ENCODE peak calls at places on chromosomes 2 and 18, in six cellular contexts. One of them, this sample, is unnamed.

GRCh38 chr2:180122874-180123273 is 115.8 kb upstream of the CWC22 start:
- DNase-seq in caudate nucleus: no peak
- DNase-seq in GM13976: no peak
- DNase-seq in activated effector memory CD4-positive, alpha-beta T cell treated with anti-CD3 and anti-CD28 coated beads, Interleukin-2, amount 50 U/mL, for 16 hours: no peak
- DNase-seq in hypothalamus: no peak
- DNase-seq in NCI-H1694: no peak
- DNase-seq in this sample: no peak

GRCh38 chr2:174499365-174499764 is 12.5 kb upstream of the GPR155 start:
- DNase-seq in caudate nucleus: no peak
- DNase-seq in GM13976: no peak
- DNase-seq in activated effector memory CD4-positive, alpha-beta T cell treated with anti-CD3 and anti-CD28 coated beads, Interleukin-2, amount 50 U/mL, for 16 hours: no peak
- DNase-seq in hypothalamus: no peak
- DNase-seq in NCI-H1694: no peak
- DNase-seq in this sample: no peak

GRCh38 chr18:14944838-14945237 is 196.9 kb downstream of the ANKRD30B start:
- DNase-seq in caudate nucleus: no peak
- DNase-seq in GM13976: no peak
- DNase-seq in activated effector memory CD4-positive, alpha-beta T cell treated with anti-CD3 and anti-CD28 coated beads, Interleukin-2, amount 50 U/mL, for 16 hours: no peak
- DNase-seq in hypothalamus: no peak
- DNase-seq in NCI-H1694: no peak
- DNase-seq in this sample: no peak

GRCh38 chr2:95372845-95373244 is 29.7 kb upstream of the FAHD2A start:
- DNase-seq in caudate nucleus: no peak
- DNase-seq in GM13976: no peak
- DNase-seq in activated effector memory CD4-positive, alpha-beta T cell treated with anti-CD3 and anti-CD28 coated beads, Interleukin-2, amount 50 U/mL, for 16 hours: peak
- DNase-seq in hypothalamus: no peak
- DNase-seq in NCI-H1694: no peak
- DNase-seq in this sample: no peak

GRCh38 chr2:38128653-38129052 is 52.7 kb upstream of the CYP1B1 start:
- DNase-seq in caudate nucleus: no peak
- DNase-seq in GM13976: peak
- DNase-seq in activated effector memory CD4-positive, alpha-beta T cell treated with anti-CD3 and anti-CD28 coated beads, Interleukin-2, amount 50 U/mL, for 16 hours: no peak
- DNase-seq in hypothalamus: no peak
- DNase-seq in NCI-H1694: no peak
- DNase-seq in this sample: no peak

GRCh38 chr2:85057236-85057635 is 76.0 kb upstream of the TCF7L1 start:
- DNase-seq in caudate nucleus: no peak
- DNase-seq in GM13976: no peak
- DNase-seq in activated effector memory CD4-positive, alpha-beta T cell treated with anti-CD3 and anti-CD28 coated beads, Interleukin-2, amount 50 U/mL, for 16 hours: no peak
- DNase-seq in hypothalamus: no peak
- DNase-seq in NCI-H1694: no peak
- DNase-seq in this sample: no peak

GRCh38 chr2:66469219-66469902 is 34.4 kb downstream of the MEIS1 start:
- DNase-seq in caudate nucleus: no peak
- DNase-seq in GM13976: no peak
- DNase-seq in activated effector memory CD4-positive, alpha-beta T cell treated with anti-CD3 and anti-CD28 coated beads, Interleukin-2, amount 50 U/mL, for 16 hours: no peak
- DNase-seq in hypothalamus: no peak
- DNase-seq in NCI-H1694: no peak
- DNase-seq in this sample: no peak

GRCh38 chr18:76557026-76557575 is 62.1 kb upstream of the ZNF516 start:
- DNase-seq in caudate nucleus: no peak
- DNase-seq in GM13976: no peak
- DNase-seq in activated effector memory CD4-positive, alpha-beta T cell treated with anti-CD3 and anti-CD28 coated beads, Interleukin-2, amount 50 U/mL, for 16 hours: no peak
- DNase-seq in hypothalamus: no peak
- DNase-seq in NCI-H1694: no peak
- DNase-seq in this sample: no peak

GRCh38 chr2:46146866-46147502 is 150.2 kb upstream of the EPAS1 start:
- DNase-seq in caudate nucleus: no peak
- DNase-seq in GM13976: peak
- DNase-seq in activated effector memory CD4-positive, alpha-beta T cell treated with anti-CD3 and anti-CD28 coated beads, Interleukin-2, amount 50 U/mL, for 16 hours: peak
- DNase-seq in hypothalamus: no peak
- DNase-seq in NCI-H1694: no peak
- DNase-seq in this sample: no peak

GRCh38 chr2:101474752-101475384 is at the start of gene RFX8:
- DNase-seq in caudate nucleus: no peak
- DNase-seq in GM13976: peak
- DNase-seq in activated effector memory CD4-positive, alpha-beta T cell treated with anti-CD3 and anti-CD28 coated beads, Interleukin-2, amount 50 U/mL, for 16 hours: peak
- DNase-seq in hypothalamus: no peak
- DNase-seq in NCI-H1694: no peak
- DNase-seq in this sample: no peak

GRCh38 chr18:52409732-52410131 is 69.7 kb downstream of the DCC start:
- DNase-seq in caudate nucleus: peak
- DNase-seq in GM13976: peak
- DNase-seq in activated effector memory CD4-positive, alpha-beta T cell treated with anti-CD3 and anti-CD28 coated beads, Interleukin-2, amount 50 U/mL, for 16 hours: no peak
- DNase-seq in hypothalamus: no peak
- DNase-seq in NCI-H1694: no peak
- DNase-seq in this sample: no peak

GRCh38 chr2:167212054-167212648 is 323.9 kb downstream of the XIRP2 start:
- DNase-seq in caudate nucleus: no peak
- DNase-seq in GM13976: peak
- DNase-seq in activated effector memory CD4-positive, alpha-beta T cell treated with anti-CD3 and anti-CD28 coated beads, Interleukin-2, amount 50 U/mL, for 16 hours: no peak
- DNase-seq in hypothalamus: no peak
- DNase-seq in NCI-H1694: peak
- DNase-seq in this sample: peak

GRCh38 chr2:236545814-236546480 is 23.7 kb upstream of the ACKR3 start:
- DNase-seq in caudate nucleus: no peak
- DNase-seq in GM13976: peak
- DNase-seq in activated effector memory CD4-positive, alpha-beta T cell treated with anti-CD3 and anti-CD28 coated beads, Interleukin-2, amount 50 U/mL, for 16 hours: no peak
- DNase-seq in hypothalamus: no peak
- DNase-seq in NCI-H1694: no peak
- DNase-seq in this sample: no peak

GRCh38 chr2:10761591-10761990 is 40.2 kb downstream of the ATP6V1C2 start:
- DNase-seq in caudate nucleus: no peak
- DNase-seq in GM13976: no peak
- DNase-seq in activated effector memory CD4-positive, alpha-beta T cell treated with anti-CD3 and anti-CD28 coated beads, Interleukin-2, amount 50 U/mL, for 16 hours: peak
- DNase-seq in hypothalamus: no peak
- DNase-seq in NCI-H1694: no peak
- DNase-seq in this sample: no peak

GRCh38 chr2:104857262-104858221 is 3.6 kb downstream of the POU3F3 start:
- DNase-seq in caudate nucleus: no peak
- DNase-seq in GM13976: no peak
- DNase-seq in activated effector memory CD4-positive, alpha-beta T cell treated with anti-CD3 and anti-CD28 coated beads, Interleukin-2, amount 50 U/mL, for 16 hours: peak
- DNase-seq in hypothalamus: no peak
- DNase-seq in NCI-H1694: no peak
- DNase-seq in this sample: no peak

GRCh38 chr2:45353879-45354278 is 257.2 kb downstream of the SRBD1 start:
- DNase-seq in caudate nucleus: no peak
- DNase-seq in GM13976: no peak
- DNase-seq in activated effector memory CD4-positive, alpha-beta T cell treated with anti-CD3 and anti-CD28 coated beads, Interleukin-2, amount 50 U/mL, for 16 hours: no peak
- DNase-seq in hypothalamus: no peak
- DNase-seq in NCI-H1694: no peak
- DNase-seq in this sample: no peak

GRCh38 chr18:52670903-52671302 is 330.9 kb downstream of the DCC start:
- DNase-seq in caudate nucleus: no peak
- DNase-seq in GM13976: no peak
- DNase-seq in activated effector memory CD4-positive, alpha-beta T cell treated with anti-CD3 and anti-CD28 coated beads, Interleukin-2, amount 50 U/mL, for 16 hours: no peak
- DNase-seq in hypothalamus: no peak
- DNase-seq in NCI-H1694: peak
- DNase-seq in this sample: no peak

GRCh38 chr18:9608298-9608697 is 6.1 kb downstream of the PPP4R1 start:
- DNase-seq in caudate nucleus: no peak
- DNase-seq in GM13976: no peak
- DNase-seq in activated effector memory CD4-positive, alpha-beta T cell treated with anti-CD3 and anti-CD28 coated beads, Interleukin-2, amount 50 U/mL, for 16 hours: no peak
- DNase-seq in hypothalamus: no peak
- DNase-seq in NCI-H1694: no peak
- DNase-seq in this sample: no peak

GRCh38 chr2:141329949-141330348 is 800.9 kb downstream of the LRP1B start:
- DNase-seq in caudate nucleus: no peak
- DNase-seq in GM13976: no peak
- DNase-seq in activated effector memory CD4-positive, alpha-beta T cell treated with anti-CD3 and anti-CD28 coated beads, Interleukin-2, amount 50 U/mL, for 16 hours: no peak
- DNase-seq in hypothalamus: no peak
- DNase-seq in NCI-H1694: no peak
- DNase-seq in this sample: no peak

GRCh38 chr2:152761171-152761570 is 42.8 kb downstream of the ARL6IP6 start:
- DNase-seq in caudate nucleus: no peak
- DNase-seq in GM13976: no peak
- DNase-seq in activated effector memory CD4-positive, alpha-beta T cell treated with anti-CD3 and anti-CD28 coated beads, Interleukin-2, amount 50 U/mL, for 16 hours: no peak
- DNase-seq in hypothalamus: no peak
- DNase-seq in NCI-H1694: no peak
- DNase-seq in this sample: no peak

GRCh38 chr2:65430515-65431416 is 1.6 kb downstream of the SPRED2 start:
- DNase-seq in caudate nucleus: peak
- DNase-seq in GM13976: peak
- DNase-seq in activated effector memory CD4-positive, alpha-beta T cell treated with anti-CD3 and anti-CD28 coated beads, Interleukin-2, amount 50 U/mL, for 16 hours: peak
- DNase-seq in hypothalamus: peak
- DNase-seq in NCI-H1694: peak
- DNase-seq in this sample: peak

GRCh38 chr18:46213295-46213694 is 109.1 kb downstream of the HAUS1 start:
- DNase-seq in caudate nucleus: no peak
- DNase-seq in GM13976: peak
- DNase-seq in activated effector memory CD4-positive, alpha-beta T cell treated with anti-CD3 and anti-CD28 coated beads, Interleukin-2, amount 50 U/mL, for 16 hours: no peak
- DNase-seq in hypothalamus: no peak
- DNase-seq in NCI-H1694: no peak
- DNase-seq in this sample: no peak

GRCh38 chr2:16249269-16250055 is 309.1 kb downstream of the MYCN start:
- DNase-seq in caudate nucleus: no peak
- DNase-seq in GM13976: no peak
- DNase-seq in activated effector memory CD4-positive, alpha-beta T cell treated with anti-CD3 and anti-CD28 coated beads, Interleukin-2, amount 50 U/mL, for 16 hours: no peak
- DNase-seq in hypothalamus: no peak
- DNase-seq in NCI-H1694: no peak
- DNase-seq in this sample: no peak

GRCh38 chr2:220569380-220569779 is 942.0 kb downstream of the SLC4A3 start:
- DNase-seq in caudate nucleus: no peak
- DNase-seq in GM13976: no peak
- DNase-seq in activated effector memory CD4-positive, alpha-beta T cell treated with anti-CD3 and anti-CD28 coated beads, Interleukin-2, amount 50 U/mL, for 16 hours: no peak
- DNase-seq in hypothalamus: no peak
- DNase-seq in NCI-H1694: peak
- DNase-seq in this sample: no peak

GRCh38 chr18:74390900-74391299 is 66.2 kb downstream of the DIPK1C start:
- DNase-seq in caudate nucleus: no peak
- DNase-seq in GM13976: no peak
- DNase-seq in activated effector memory CD4-positive, alpha-beta T cell treated with anti-CD3 and anti-CD28 coated beads, Interleukin-2, amount 50 U/mL, for 16 hours: no peak
- DNase-seq in hypothalamus: no peak
- DNase-seq in NCI-H1694: no peak
- DNase-seq in this sample: no peak

GRCh38 chr2:207470700-207471070 is 59.1 kb upstream of the CREB1 start:
- DNase-seq in caudate nucleus: no peak
- DNase-seq in GM13976: no peak
- DNase-seq in activated effector memory CD4-positive, alpha-beta T cell treated with anti-CD3 and anti-CD28 coated beads, Interleukin-2, amount 50 U/mL, for 16 hours: no peak
- DNase-seq in hypothalamus: no peak
- DNase-seq in NCI-H1694: peak
- DNase-seq in this sample: no peak

GRCh38 chr18:27948981-27949380 is 227.9 kb downstream of the CDH2 start:
- DNase-seq in caudate nucleus: no peak
- DNase-seq in GM13976: no peak
- DNase-seq in activated effector memory CD4-positive, alpha-beta T cell treated with anti-CD3 and anti-CD28 coated beads, Interleukin-2, amount 50 U/mL, for 16 hours: no peak
- DNase-seq in hypothalamus: no peak
- DNase-seq in NCI-H1694: no peak
- DNase-seq in this sample: no peak